ENCODE peak calls at places on chromosomes 13 and 19, in nine cellular contexts. V is IMR-90, Y is vagina, A is testis, J is ovary, C is breast epithelium, M is adrenal gland, L is prostate gland, S is stomach. K is an unnamed sample.

GRCh38 chr19:8252922-8253589 is 43.9 kb downstream of the CERS4 start:
- DNase-seq in V (peak; percentile 70), Y (no peak), A (peak; percentile 80), J (peak; percentile 88), C (peak; percentile 81), M (peak; percentile 78), L (peak; percentile 66), S (peak; percentile 87), K (peak; percentile 92)

GRCh38 chr19:39941615-39942507 is 7.4 kb upstream of the FCGBP start:
- DNase-seq in V (peak; percentile 38), Y (no peak), A (peak; percentile 19), J (no peak), C (no peak), M (no peak), L (no peak), S (peak; percentile 33), K (no peak)

GRCh38 chr19:898663-899062 is 5.4 kb downstream of the RNU6-9 start:
- DNase-seq in V (no peak), Y (no peak), A (peak; percentile 62), J (no peak), C (no peak), M (no peak), L (no peak), S (no peak), K (no peak)

GRCh38 chr13:52405767-52406494 is at the start of gene THSD1:
- DNase-seq in V (peak; percentile 41), Y (no peak), A (no peak), J (peak; percentile 53), C (no peak), M (peak; percentile 56), L (peak; percentile 21), S (peak; percentile 38), K (peak; percentile 31)

GRCh38 chr19:12825259-12826131 is 8.9 kb downstream of the RTBDN start:
- DNase-seq in V (no peak), Y (no peak), A (no peak), J (no peak), C (no peak), M (no peak), L (no peak), S (peak; percentile 30), K (no peak)

GRCh38 chr13:54687173-54687572 is 1658.6 kb downstream of the OLFM4 start:
- DNase-seq in V (no peak), Y (no peak), A (no peak), J (no peak), C (no peak), M (no peak), L (no peak), S (no peak), K (no peak)

GRCh38 chr13:79386125-79386822 is 19.8 kb downstream of the RBM26 start:
- DNase-seq in V (no peak), Y (no peak), A (no peak), J (no peak), C (no peak), M (no peak), L (no peak), S (no peak), K (no peak)

GRCh38 chr19:47587295-47587694 is 14.3 kb upstream of the ZNF541 start:
- DNase-seq in V (peak; percentile 51), Y (no peak), A (no peak), J (no peak), C (no peak), M (peak; percentile 26), L (no peak), S (no peak), K (no peak)

GRCh38 chr19:45568732-45569131 is 15.9 kb downstream of the OPA3 start:
- DNase-seq in V (peak; percentile 67), Y (no peak), A (no peak), J (no peak), C (no peak), M (no peak), L (no peak), S (no peak), K (no peak)

DNA sequence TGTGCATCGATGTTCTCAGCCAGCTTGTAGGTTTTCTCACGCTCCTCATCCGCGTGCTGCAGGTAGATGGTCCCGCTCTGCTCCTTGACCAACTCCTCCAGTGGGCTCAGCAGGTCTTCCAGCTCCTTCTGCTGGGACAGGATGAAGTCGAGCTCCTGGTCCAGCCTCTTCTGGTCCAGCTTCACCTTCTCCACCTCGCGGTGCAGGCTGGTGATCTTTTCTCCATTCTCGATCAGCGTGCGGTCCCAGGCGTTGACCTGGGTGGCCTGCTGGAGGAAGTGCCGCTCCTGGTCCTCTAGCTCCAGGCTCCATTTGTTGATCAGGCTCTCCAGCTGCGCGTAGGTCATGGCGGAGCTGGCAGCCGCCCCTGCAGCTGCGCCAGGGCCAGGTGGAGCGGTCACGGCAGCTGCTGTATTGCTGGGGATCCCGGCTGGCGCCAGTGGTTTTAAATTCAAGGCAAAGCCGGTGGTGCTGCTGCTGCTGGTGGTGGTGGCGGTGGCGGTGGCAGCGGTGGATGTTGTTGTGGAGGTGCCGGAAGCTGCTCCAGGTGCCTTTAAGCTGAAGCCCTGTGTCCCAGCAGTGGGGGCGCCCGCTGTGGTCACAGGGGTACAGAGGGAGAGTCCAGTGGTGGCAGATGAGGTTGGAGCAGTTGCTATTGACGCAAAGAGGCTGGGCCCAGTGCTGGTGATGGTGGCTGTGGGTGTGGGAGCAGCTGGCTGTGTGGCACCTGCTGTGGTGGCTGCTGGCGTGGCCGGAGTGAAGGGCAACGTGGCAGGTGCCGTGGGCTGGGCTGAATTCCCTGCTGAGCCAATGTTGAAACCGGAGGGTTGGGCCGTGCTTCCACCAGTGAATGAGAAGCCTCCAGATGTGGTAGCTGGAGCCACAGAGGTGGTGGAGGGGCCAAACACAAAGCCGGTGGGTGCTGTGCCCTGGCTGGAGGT is 12.1 kb upstream of the IL4I1 start:
- DNase-seq in V (no peak), Y (no peak), A (no peak), J (no peak), C (no peak), M (no peak), L (no peak), S (no peak), K (no peak)
- TF ChIP-seq POLR2A in V (no peak), Y (no peak), A (no peak), J (no peak), C (no peak), M (no peak), L (no peak), S (no peak), K (no peak)

GRCh38 chr19:4064073-4064550 is 2.6 kb downstream of the ZBTB7A start:
- DNase-seq in V (peak; percentile 37), Y (no peak), A (peak; percentile 53), J (peak; percentile 73), C (no peak), M (peak; percentile 60), L (no peak), S (no peak), K (no peak)

GRCh38 chr19:4066176-4066606 is 508 bp downstream of the ZBTB7A start:
- DNase-seq in V (no peak), Y (no peak), A (peak; percentile 54), J (peak; percentile 85), C (no peak), M (peak; percentile 69), L (peak; percentile 47), S (no peak), K (no peak)

GRCh38 chr19:4065430-4066175 is 1.1 kb downstream of the ZBTB7A start:
- DNase-seq in V (peak; percentile 98), Y (no peak), A (peak; percentile 97), J (peak; percentile 98), C (peak; percentile 95), M (peak; percentile 97), L (peak; percentile 96), S (peak; percentile 97), K (peak; percentile 99)

GRCh38 chr19:4063369-4064072 is 3.2 kb downstream of the ZBTB7A start:
- DNase-seq in V (no peak), Y (no peak), A (no peak), J (peak; percentile 46), C (no peak), M (peak; percentile 56), L (no peak), S (no peak), K (no peak)

GRCh38 chr19:4064551-4065260 is 2.0 kb downstream of the ZBTB7A start:
- DNase-seq in V (no peak), Y (no peak), A (peak; percentile 73), J (peak; percentile 80), C (no peak), M (peak; percentile 80), L (peak; percentile 50), S (peak; percentile 56), K (no peak)
- TF ChIP-seq POLR2A in V (no peak), Y (peak; percentile 6), A (no peak), J (peak; percentile 13), C (no peak), M (no peak), L (peak; percentile 20), S (no peak), K (no peak)

DNA sequence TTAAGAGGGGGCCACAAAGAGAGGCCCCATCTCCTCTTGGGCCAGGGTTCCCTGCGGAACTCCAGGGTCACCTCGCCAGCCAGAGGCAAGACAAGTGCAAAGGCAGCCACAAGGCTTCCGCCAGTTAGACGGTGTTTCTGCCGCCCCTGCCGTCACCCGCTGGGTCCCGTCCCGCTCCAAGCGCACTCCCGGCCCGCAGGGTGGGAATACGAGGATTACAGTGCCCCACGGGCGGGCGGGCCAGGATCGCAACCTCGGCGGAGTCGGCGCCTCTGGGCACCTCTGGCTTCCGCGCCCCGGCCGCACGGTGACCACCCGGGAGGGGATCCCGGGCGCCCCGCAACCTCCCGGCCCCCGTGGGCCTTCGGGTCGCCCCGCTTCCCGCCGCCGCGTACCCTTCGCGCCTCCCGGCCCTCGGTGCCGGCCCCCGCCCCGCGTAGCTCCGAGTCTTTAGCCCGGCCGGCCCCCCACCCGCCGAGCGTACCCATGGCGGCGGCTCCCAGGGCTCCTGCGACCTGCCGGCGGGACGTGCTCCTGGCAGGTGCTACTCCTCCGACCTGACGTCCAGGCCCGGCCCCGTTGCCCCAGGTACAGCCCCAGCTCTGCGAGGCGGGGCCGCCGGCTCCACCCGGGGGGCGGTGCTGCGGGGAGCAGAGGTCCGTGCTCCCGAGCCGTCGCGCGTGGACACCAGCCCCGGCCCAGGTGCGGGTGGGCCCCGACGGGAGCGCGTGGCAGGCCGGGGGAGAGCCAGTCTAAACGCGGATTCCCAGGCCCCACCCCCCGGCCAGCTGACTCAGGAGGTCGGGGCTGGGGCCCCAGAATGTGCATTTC is at the start of gene SLC15A1:
- DNase-seq in V (no peak), Y (no peak), A (no peak), J (no peak), C (no peak), M (no peak), L (no peak), S (no peak), K (no peak)
- TF ChIP-seq POLR2A in V (no peak), Y (no peak), A (no peak), J (no peak), C (no peak), M (no peak), L (no peak), S (no peak), K (no peak)

DNA sequence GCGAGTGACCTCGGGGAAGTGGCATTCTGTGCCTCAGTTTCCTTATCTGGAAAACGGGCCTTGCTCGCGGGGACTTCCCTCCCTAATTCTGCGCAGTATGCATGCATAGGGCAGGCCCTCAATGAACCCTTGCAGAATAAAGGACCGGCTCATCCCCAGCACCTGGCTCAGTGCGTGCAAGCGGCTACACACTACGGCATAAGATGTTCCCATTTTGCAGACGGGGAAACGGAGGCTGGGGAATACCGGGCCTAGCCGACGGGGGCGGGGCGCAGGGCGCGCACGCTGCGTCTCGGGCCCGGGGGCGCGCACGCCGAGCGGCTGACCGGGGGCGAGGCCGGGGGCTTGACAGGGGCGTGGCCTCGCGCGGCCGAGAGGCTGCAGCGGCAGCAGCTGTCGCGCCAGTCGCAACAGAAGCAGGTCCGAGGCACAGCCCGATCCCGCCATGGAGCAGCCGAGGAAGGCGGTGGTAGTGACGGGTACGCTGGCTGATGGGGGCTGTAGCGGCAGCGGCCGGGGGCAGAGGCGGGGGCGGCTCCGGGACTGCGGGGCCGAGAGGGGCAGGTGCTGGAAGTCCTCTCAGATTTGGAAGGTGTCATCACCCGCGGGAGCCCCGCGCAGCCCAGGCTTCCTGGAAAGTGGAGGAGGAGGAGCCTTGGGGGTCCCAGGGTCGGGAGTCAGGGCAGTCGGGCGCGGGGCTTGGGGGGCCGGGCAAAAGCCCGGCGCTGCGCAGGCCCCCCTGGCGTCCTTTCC is at the start of gene PGPEP1:
- DNase-seq in V (peak; percentile 41), Y (no peak), A (peak; percentile 76), J (peak; percentile 84), C (peak; percentile 69), M (peak; percentile 67), L (peak; percentile 60), S (peak; percentile 80), K (peak; percentile 87)
- TF ChIP-seq POLR2A in V (no peak), Y (peak; percentile 41), A (no peak), J (peak; percentile 39), C (no peak), M (peak; percentile 73), L (peak; percentile 77), S (no peak), K (no peak)